ENCODE peak calls at places on chromosomes 1 and 21, in six cellular contexts. J is HCT116, Y is ovary, T is tibial nerve, V is A549, M is lower leg skin. K is an unnamed sample.
A peak's percentile ranks its signal among the peaks of the same experiment; 100 is the strongest.

GRCh38 chr1:224846119-224846907 is 83.2 kb upstream of the DNAH14 start:
- DNase-seq in J (no peak), Y (no peak), V (no peak), T (no peak), M (no peak), K (no peak)

GRCh38 chr1:25997759-25998074 is at the start of gene PAFAH2:
- DNase-seq in M (no peak), Y (peak; percentile 35), V (no peak), T (no peak), J (no peak), K (no peak)

GRCh38 chr1:22444856-22445255 is 6.8 kb upstream of the ZBTB40 start:
- DNase-seq in T (no peak), M (no peak), V (no peak), J (no peak), Y (no peak), K (no peak)

GRCh38 chr1:192550922-192551534 is 24.5 kb upstream of the RGS1 start:
- DNase-seq in T (no peak), J (peak; percentile 16), Y (no peak), V (peak; percentile 7), M (no peak), K (no peak)

GRCh38 chr1:46159516-46159915 is 15.4 kb upstream of the TSPAN1 start:
- DNase-seq in V (no peak), T (no peak), Y (no peak), J (no peak), M (no peak), K (peak; percentile 58)

GRCh38 chr1:33163621-33164071 is 18.2 kb downstream of the TRIM62 start:
- DNase-seq in V (no peak), M (no peak), J (no peak), T (no peak), Y (no peak), K (no peak)

GRCh38 chr1:198611219-198611618 is 27.6 kb upstream of the PTPRC start:
- DNase-seq in T (no peak), V (no peak), M (no peak), Y (no peak), J (no peak), K (no peak)

GRCh38 chr1:118082984-118083383 is 102.0 kb downstream of the SPAG17 start:
- DNase-seq in M (no peak), T (no peak), V (no peak), Y (no peak), J (no peak), K (no peak)

GRCh38 chr1:210499956-210500355 is 171.3 kb downstream of the HHAT start:
- DNase-seq in V (no peak), T (no peak), M (no peak), Y (no peak), J (no peak), K (no peak)

GRCh38 chr1:14304381-14304865 is 294.1 kb upstream of the KAZN start:
- DNase-seq in V (no peak), J (no peak), M (peak; percentile 52), Y (no peak), T (no peak), K (no peak)

GRCh38 chr1:43822040-43822439 is 111.6 kb upstream of the ARTN start:
- DNase-seq in Y (no peak), V (peak; percentile 85), J (peak; percentile 90), T (no peak), M (no peak), K (no peak)

GRCh38 chr1:84877592-84877991 is 15.4 kb downstream of the LPAR3 start:
- DNase-seq in V (no peak), M (no peak), Y (no peak), T (no peak), J (no peak), K (no peak)

GRCh38 chr1:199522338-199522737 is 505.2 kb upstream of the NR5A2 start:
- DNase-seq in M (no peak), T (no peak), V (no peak), Y (no peak), J (no peak), K (no peak)

GRCh38 chr1:91555821-91556531 is 55.3 kb downstream of the CDC7 start:
- DNase-seq in T (no peak), M (no peak), V (peak; percentile 32), Y (no peak), J (no peak), K (peak; percentile 78)

GRCh38 chr1:27527857-27528700 is 38.1 kb upstream of the WASF2 start:
- DNase-seq in Y (peak; percentile 76), T (no peak), M (peak; percentile 71), V (no peak), J (no peak), K (no peak)

GRCh38 chr1:16348414-16349182 is 3.7 kb downstream of the FBXO42 start:
- DNase-seq in M (no peak), V (peak; percentile 47), Y (no peak), T (no peak), J (no peak), K (no peak)

GRCh38 chr1:224425279-224425884 is 9.2 kb downstream of the WDR26 start:
- DNase-seq in Y (no peak), M (no peak), J (no peak), T (no peak), V (no peak), K (no peak)

GRCh38 chr1:146010126-146010738 is 11.3 kb downstream of the HJV start:
- DNase-seq in V (no peak), T (no peak), J (no peak), M (no peak), Y (no peak), K (no peak)

GRCh38 chr1:9825101-9826074 is 1.6 kb upstream of the CLSTN1 start:
- DNase-seq in V (peak; percentile 93), T (no peak), M (peak; percentile 70), J (peak; percentile 77), Y (peak; percentile 69), K (no peak)

DNA sequence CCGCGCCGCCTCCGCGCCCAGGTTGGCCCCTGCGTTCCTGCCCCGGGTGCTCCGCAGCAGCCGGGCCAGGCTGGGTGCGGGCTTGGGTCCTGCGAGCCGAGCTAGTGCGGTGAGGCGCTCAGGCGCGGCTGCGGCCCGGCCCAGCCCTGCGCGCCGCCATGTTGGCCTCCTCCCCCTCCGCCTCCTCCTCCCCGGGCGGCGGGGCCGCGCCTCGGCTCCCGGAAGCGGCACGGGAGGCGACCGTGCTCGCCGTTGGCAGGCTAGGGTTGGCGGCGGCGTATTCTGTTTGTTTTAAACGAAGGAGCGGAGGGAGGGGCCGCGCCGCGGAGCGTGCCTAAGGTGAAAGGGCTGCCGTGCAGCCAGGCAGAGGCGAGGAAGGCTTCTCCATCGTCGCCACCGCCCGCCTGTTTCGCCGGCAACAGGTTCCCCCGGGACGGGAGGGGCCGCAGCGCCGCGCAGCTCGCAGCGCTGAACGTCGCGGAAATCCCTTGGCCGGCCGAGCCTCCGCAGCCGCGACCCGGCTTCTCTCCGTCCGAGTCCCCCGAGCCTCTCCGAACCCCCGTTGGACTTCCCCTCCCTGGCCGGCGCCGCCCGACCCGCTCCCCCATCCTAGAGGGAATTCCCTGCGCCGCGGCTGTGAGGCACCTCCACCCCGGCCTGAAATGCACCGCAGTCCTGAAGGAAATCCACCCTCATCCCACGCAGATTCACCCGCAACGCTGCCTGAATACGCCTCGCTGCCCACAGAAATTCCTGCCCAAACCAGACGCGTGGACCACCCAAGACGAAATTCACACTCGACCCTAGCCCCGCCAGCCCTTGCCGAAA is at the start of gene USP24:
- DNase-seq in Y (peak; percentile 73), M (peak; percentile 64), V (peak; percentile 77), J (peak; percentile 39), T (peak; percentile 48), K (peak; percentile 86)
- TF ChIP-seq POLR2A in Y (peak; percentile 81), M (peak; percentile 28), V (peak; percentile 81), J (peak; percentile 73), T (peak; percentile 79), K (peak; percentile 94)

GRCh38 chr1:153803479-153804056 is 28.4 kb downstream of the SLC27A3 start:
- DNase-seq in Y (no peak), T (no peak), V (no peak), M (no peak), J (no peak), K (no peak)

GRCh38 chr1:153805042-153805745 is 30.0 kb downstream of the SLC27A3 start:
- DNase-seq in V (peak; percentile 62), T (no peak), M (peak; percentile 84), Y (no peak), J (peak; percentile 78), K (peak; percentile 91)

GRCh38 chr1:153801786-153802697 is 26.8 kb downstream of the SLC27A3 start:
- DNase-seq in J (no peak), T (no peak), Y (no peak), M (no peak), V (no peak), K (no peak)

GRCh38 chr1:153804112-153804511 is 28.9 kb downstream of the SLC27A3 start:
- DNase-seq in M (no peak), J (no peak), V (no peak), T (no peak), Y (no peak), K (no peak)

DNA sequence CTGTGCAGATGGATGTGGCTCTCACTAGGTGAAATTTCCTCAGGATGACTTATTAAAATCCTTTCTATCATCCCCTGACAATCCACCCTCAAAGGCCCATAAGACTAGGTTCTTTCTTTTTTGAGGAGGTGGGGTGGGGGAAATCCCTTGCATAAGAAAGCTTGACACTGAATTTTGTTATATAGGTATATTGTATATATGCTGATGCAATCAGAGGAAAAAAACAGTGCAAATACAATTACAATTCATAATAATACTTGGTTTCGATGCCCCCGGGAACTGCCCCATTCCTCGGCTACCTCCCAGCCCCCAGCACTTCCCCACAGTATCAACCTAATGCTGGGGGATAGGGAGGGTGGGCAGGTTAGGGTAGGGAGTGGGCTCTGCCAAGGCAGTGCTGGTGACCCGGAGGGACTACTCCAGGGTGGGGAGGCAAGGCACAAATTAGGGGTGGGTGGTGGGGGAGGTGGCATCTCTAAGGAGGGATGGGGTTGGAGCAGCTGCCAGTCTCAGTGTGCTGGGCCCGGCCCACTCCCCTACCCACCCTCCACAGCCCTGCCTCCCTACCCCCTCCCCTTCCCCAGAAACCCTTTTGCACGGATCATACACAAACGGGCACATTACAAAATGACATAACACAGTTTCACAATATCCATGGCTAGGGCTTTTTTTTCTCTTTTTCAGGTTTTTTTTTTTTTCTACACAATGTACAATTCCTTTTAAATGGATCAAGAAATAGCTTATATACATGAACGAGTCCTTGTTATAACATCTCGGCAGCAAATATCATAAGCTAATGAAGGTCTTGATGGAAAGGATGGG is 30.9 kb downstream of the SLC27A3 start:
- DNase-seq in Y (no peak), M (no peak), T (no peak), J (no peak), V (no peak), K (no peak)
- TF ChIP-seq POLR2A in Y (no peak), M (no peak), T (no peak), J (no peak), V (no peak), K (no peak)

DNA sequence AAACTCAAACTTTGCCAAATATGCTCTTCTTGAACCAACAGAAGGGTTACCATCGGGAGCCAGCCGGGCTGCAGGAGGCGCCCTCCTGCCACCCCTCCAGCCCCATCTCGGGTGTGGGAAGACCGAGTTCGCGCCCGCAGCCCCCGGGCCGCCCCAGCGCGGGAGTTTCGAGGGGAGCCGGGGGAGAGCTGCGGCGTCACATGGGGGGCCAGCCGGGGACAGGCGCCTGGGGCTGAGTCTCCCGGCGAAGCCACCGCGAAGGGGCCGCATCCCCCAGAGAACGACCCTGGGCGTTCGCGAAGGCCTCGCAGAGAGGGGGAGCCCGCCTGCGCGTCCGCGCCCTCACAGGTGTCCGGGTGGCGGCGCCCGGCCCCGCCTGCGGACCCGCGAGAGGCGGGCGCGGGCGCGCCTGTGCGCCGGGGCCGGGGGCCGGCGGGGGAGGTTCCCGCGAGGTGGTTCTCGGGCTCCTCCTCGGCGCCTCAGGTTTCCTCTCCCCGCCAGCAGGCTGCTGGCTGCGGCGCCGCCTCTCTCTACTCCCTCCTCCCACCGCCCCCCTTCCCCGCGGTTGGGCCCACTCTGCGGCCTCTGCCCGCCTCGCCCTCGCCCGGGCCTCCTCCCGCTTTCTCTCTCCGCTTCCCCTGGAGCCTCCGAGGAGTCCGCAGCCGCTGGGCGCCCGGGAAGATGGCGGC is at the start of gene RAVER2:
- DNase-seq in J (peak; percentile 38), T (no peak), V (peak; percentile 71), M (peak; percentile 19), Y (peak; percentile 69), K (peak; percentile 87)
- TF ChIP-seq POLR2A in J (peak; percentile 61), T (no peak), V (no peak), M (no peak), Y (no peak), K (no peak)

GRCh38 chr21:37563641-37564340 is 197.2 kb downstream of the DYRK1A start:
- DNase-seq in M (peak; percentile 91), J (peak; percentile 79), T (peak; percentile 83), V (peak; percentile 93), Y (peak; percentile 89), K (peak; percentile 96)
- TF ChIP-seq POLR2A in M (no peak), J (peak; percentile 65), T (peak; percentile 50), V (peak; percentile 76), Y (peak; percentile 57), K (peak; percentile 80)

K was measured in erythroblast.